ENCODE peak calls at places on chromosomes 12 and 14, in seven cellular contexts. G is A549, D is adrenal gland, F is HepG2, I is gastrocnemius medialis, T is body of pancreas, U is heart left ventricle. N is an unnamed sample.

GRCh38 chr12:121828826-121829225 is 25.0 kb downstream of the SETD1B start:
- DNase-seq in G (no peak), D (no peak), F (no peak), I (no peak), T (no peak), U (no peak), N (no peak)

GRCh38 chr12:113552760-113553159 is 81.1 kb upstream of the LHX5 start:
- DNase-seq in G (no peak), D (no peak), F (no peak), I (no peak), T (no peak), U (no peak), N (no peak)

GRCh38 chr12:96719671-96720362 is 187.2 kb upstream of the NEDD1 start:
- DNase-seq in G (no peak), D (no peak), F (no peak), I (no peak), T (peak), U (no peak), N (peak)

GRCh38 chr12:107610030-107610859 is 75.4 kb upstream of the PWP1 start:
- DNase-seq in G (peak), D (peak), F (peak), I (no peak), T (peak), U (no peak), N (peak)

GRCh38 chr12:64747681-64748080 is 11.5 kb downstream of the GNS start:
- DNase-seq in G (no peak), D (no peak), F (no peak), I (no peak), T (no peak), U (no peak), N (no peak)

GRCh38 chr12:130589391-130590317 is 126.4 kb downstream of the RIMBP2 start:
- DNase-seq in G (no peak), D (no peak), F (no peak), I (no peak), T (no peak), U (no peak), N (no peak)

GRCh38 chr14:39621678-39622077 is 189.4 kb upstream of the FBXO33 start:
- DNase-seq in G (no peak), D (no peak), F (no peak), I (no peak), T (no peak), U (no peak), N (no peak)

GRCh38 chr12:76201758-76202157 is 117.3 kb upstream of the NAP1L1 start:
- DNase-seq in G (no peak), D (no peak), F (no peak), I (no peak), T (no peak), U (no peak), N (no peak)

GRCh38 chr14:76639606-76640272 is 121.5 kb upstream of the VASH1 start:
- DNase-seq in G (no peak), D (no peak), F (no peak), I (no peak), T (no peak), U (no peak), N (no peak)

GRCh38 chr12:56129210-56129691 is 1.2 kb downstream of the ESYT1 start:
- DNase-seq in G (peak), D (peak), F (no peak), I (peak), T (peak), U (peak), N (peak)
- TF ChIP-seq POLR2A in G (no peak), D (peak), F (no peak), I (peak), T (no peak), U (no peak), N (peak)

GRCh38 chr12:54601841-54602240 is 13.4 kb upstream of the PPP1R1A start:
- DNase-seq in G (no peak), D (no peak), F (no peak), I (no peak), T (no peak), U (no peak), N (peak)

GRCh38 chr12:54596526-54596946 is 8.1 kb upstream of the PPP1R1A start:
- DNase-seq in G (peak), D (peak), F (peak), I (peak), T (peak), U (no peak), N (peak)

GRCh38 chr12:54595471-54595870 is 7.0 kb upstream of the PPP1R1A start:
- DNase-seq in G (no peak), D (no peak), F (no peak), I (no peak), T (no peak), U (no peak), N (no peak)

GRCh38 chr12:54602661-54603060 is 14.2 kb upstream of the PPP1R1A start:
- DNase-seq in G (no peak), D (no peak), F (no peak), I (no peak), T (no peak), U (no peak), N (no peak)

DNA sequence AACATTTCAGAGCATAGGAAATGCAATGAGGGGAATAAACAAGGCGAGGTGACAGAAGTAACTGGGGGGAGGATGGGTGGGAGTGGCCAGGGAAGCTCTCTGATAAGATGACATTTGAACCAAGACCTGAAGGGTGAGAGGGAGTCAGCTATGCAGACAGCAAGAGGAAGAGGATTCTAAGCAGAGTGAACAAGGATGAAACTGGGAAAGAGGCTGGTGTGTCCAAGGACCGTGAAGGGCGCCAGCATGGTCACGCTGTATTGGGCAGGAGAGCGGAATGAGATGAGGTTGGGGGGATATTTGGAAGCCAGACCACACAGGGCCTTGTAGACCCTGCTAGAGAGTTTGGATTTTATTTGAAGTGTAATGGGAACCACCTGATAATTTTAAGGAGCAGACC is 10.5 kb upstream of the PPP1R1A start:
- DNase-seq in G (no peak), D (no peak), F (no peak), I (no peak), T (no peak), U (no peak), N (no peak)
- TF ChIP-seq POLR2A in G (no peak), D (no peak), F (no peak), I (no peak), T (no peak), U (no peak), N (no peak)

DNA sequence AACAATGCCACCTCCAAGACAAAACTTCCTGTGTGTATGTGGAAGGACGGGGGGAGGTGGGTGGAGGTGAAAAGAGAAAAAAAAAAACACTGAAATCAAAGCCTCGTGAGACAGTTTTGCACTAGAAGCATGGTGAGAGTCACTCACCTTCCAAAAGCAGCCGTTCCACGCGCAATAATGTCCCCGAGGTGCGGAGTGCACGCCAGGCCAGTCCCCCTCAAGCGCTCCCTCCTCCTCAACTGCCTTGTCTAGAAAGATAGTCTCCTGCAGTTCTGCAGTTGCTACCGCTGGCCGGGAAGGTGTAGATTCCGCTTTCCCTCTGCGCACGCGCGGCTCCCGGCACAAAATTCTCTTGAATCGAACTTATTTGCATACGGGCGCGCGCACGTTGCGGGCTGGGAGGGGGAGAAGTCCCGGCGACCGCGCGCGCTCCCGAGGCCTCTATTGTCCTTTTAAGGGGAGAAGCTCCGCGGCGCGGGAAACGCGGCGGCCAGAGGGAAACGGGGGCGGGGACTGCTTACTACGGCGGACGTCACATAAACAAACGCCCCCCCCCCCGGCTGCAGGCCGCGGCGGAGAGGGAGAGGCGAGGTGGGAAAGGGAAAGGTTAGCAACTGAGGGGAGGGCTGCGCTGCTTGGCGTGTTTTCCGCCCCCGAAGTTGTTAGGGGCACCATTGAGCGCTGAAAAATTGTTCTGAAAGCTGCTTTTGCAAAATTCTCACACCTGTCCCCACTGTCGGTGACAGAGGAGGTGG is at the start of gene SINHCAF:
- DNase-seq in G (peak), D (peak), F (peak), I (peak), T (peak), U (peak), N (peak)
- TF ChIP-seq POLR2A in G (peak), D (peak), F (peak), I (peak), T (peak), U (peak), N (peak)

DNA sequence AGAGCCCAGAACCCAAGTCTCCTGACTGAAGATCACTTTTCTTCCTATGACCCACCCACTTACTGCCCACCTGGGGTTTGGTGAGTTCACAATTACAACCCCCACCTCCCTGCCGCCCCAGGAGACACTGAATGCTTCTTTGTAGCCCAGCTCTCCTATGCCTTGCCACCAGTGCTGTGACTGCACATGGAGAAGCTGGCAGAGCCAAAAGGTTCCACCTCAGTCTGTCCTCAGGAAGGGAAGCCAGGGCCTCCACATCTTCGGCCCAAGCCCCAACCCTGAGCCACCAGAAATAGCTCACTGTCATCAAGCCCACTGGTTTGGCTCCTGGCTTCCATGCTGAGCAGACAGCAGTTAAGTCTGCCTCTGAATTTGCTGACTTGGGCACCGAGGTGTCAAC is 25.6 kb downstream of the OTUB2 start:
- DNase-seq in G (no peak), D (peak), F (no peak), I (no peak), T (no peak), U (no peak), N (no peak)
- TF ChIP-seq POLR2A in G (no peak), D (no peak), F (no peak), I (no peak), T (no peak), U (no peak), N (no peak)

DNA sequence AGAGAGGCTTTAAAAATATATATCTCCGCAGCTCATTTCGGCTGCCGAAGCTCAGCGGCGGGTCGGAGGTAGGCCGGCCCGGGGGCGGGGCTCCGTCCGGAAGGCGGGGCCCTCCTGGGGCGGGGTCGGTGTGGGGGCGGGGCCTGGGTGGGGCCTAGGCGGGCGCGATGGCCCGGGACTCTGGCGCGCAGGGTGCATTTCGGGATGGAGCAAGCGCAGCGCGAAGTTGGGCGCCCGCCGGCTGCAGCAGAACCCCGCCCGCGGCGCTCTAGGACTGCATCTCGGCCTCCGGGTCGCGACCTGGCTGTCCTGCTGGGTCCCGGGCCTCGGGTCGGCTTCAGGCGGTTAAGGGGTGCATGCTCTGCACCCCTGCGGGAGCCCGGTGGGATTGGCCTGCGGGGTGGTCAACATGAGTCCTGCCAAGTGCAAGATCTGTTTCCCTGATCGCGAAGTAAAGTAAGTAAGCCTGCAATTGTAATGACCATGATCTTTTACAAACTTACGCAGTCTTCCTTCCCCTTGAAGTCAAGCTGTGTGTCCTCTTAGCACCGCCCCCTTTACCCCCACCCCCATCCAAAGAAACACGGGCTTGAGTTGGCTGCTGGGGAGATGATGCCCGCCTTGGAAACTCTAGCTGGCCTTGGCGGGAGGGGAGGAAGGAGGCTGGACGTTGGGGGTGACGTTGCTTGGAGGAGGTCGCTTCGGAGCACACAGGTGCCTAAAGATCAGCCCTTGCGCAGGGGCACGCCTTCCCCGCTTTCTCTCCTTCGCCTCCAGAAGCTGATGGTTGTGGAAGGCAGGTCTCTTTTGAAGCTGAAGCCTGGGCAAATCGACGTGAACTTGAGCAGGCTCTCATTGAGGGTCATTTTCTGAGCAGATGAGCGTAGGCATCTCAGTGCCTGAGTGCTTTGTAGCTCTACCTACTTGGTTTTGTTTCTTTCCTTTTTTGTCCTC is 38.4 kb downstream of the ACACB start:
- DNase-seq in G (peak), D (peak), F (peak), I (peak), T (peak), U (peak), N (peak)
- TF ChIP-seq POLR2A in G (peak), D (peak), F (no peak), I (peak), T (peak), U (no peak), N (no peak)

N was measured in erythroblast.